ENCODE peak calls at places on chromosomes 3 and 15, in nine cellular contexts. X is uterus, Z is neural progenitor cell, A is RWPE1, Q is heart left ventricle, I is HFF-Myc, C is nephron progenitor cell, O is IMR-90, M is left lung. B is an unnamed sample.

GRCh38 chr3:100306695-100307094 is 27.9 kb upstream of the NIT2 start:
- DNase-seq in X (no peak), Z (no peak), A (no peak), Q (no peak), I (no peak), C (no peak), O (no peak), M (no peak), B (no peak)

GRCh38 chr3:55873523-55874254 is 386.6 kb upstream of the WNT5A start:
- DNase-seq in X (no peak), Z (no peak), A (no peak), Q (no peak), I (no peak), C (no peak), O (peak; percentile 74), M (no peak), B (no peak)

GRCh38 chr15:33284336-33284735 is 26.4 kb upstream of the RYR3 start:
- DNase-seq in X (no peak), Z (no peak), A (no peak), Q (no peak), I (no peak), C (no peak), O (no peak), M (no peak), B (no peak)

GRCh38 chr3:157533298-157533870 is 30.2 kb upstream of the VEPH1 start:
- DNase-seq in X (no peak), Z (no peak), A (no peak), Q (no peak), I (no peak), C (no peak), O (peak; percentile 94), M (no peak), B (no peak)

GRCh38 chr15:25670025-25670554 is 193.0 kb downstream of the ATP10A start:
- DNase-seq in X (peak; percentile 64), Z (peak; percentile 91), A (no peak), Q (peak; percentile 85), I (no peak), C (peak; percentile 58), O (peak; percentile 76), M (no peak), B (peak; percentile 56)

GRCh38 chr3:11138371-11138770 is 15.9 kb upstream of the HRH1 start:
- DNase-seq in X (no peak), Z (no peak), A (no peak), Q (no peak), I (no peak), C (no peak), O (no peak), M (no peak), B (no peak)

GRCh38 chr3:94887056-94887455 is 824.2 kb downstream of the NSUN3 start:
- DNase-seq in X (no peak), Z (no peak), A (no peak), Q (no peak), I (no peak), C (no peak), O (no peak), M (no peak), B (no peak)

GRCh38 chr3:119700269-119700919 is 2.4 kb upstream of the CFAP91 start:
- DNase-seq in X (no peak), Z (no peak), A (no peak), Q (no peak), I (no peak), C (no peak), O (peak; percentile 57), M (no peak), B (no peak)

GRCh38 chr3:60841355-60841754 is 409.9 kb downstream of the FHIT start:
- DNase-seq in X (no peak), Z (no peak), A (no peak), Q (no peak), I (no peak), C (no peak), O (no peak), M (no peak), B (no peak)

GRCh38 chr3:60835796-60836195 is 415.5 kb downstream of the FHIT start:
- DNase-seq in X (no peak), Z (no peak), A (no peak), Q (no peak), I (no peak), C (no peak), O (no peak), M (no peak), B (no peak)

DNA sequence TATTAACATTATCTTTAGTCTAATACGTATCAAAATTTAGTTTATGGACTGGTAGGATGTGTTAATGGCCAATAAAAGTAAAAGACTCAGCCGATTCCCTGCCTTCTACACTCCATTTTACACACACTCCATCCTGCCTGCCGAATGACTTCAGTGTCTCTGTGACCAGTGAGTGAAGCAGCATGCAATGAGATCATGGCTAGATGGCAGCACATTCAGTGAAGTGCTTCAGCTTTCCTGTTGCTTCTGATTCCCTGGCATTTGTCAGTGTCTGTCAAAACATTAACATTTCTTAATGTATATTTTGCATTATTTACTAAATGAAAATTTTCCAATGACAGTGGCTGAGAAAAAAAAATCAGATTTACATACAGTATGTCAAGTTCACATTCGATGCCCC is 412.0 kb downstream of the FHIT start:
- DNase-seq in X (no peak), Z (peak; percentile 15), A (no peak), Q (no peak), I (no peak), C (no peak), O (no peak), M (no peak), B (no peak)
- TF ChIP-seq CTCF in X (no peak), Z (no peak), A (no peak), Q (no peak), I (no peak), C (no peak), O (no peak), M (no peak), B (no peak)

GRCh38 chr3:129235310-129235917 is 14.0 kb upstream of the COPG1 start:
- DNase-seq in X (no peak), Z (no peak), A (no peak), Q (no peak), I (no peak), C (no peak), O (no peak), M (no peak), B (no peak)

GRCh38 chr3:129234441-129234840 is 15.0 kb upstream of the COPG1 start:
- DNase-seq in X (no peak), Z (no peak), A (no peak), Q (no peak), I (no peak), C (no peak), O (no peak), M (no peak), B (no peak)

GRCh38 chr3:129231331-129232119 is 17.9 kb upstream of the COPG1 start:
- DNase-seq in X (no peak), Z (no peak), A (no peak), Q (no peak), I (no peak), C (no peak), O (peak; percentile 54), M (no peak), B (no peak)

GRCh38 chr3:129230311-129231019 is 18.9 kb upstream of the COPG1 start:
- DNase-seq in X (no peak), Z (no peak), A (peak; percentile 76), Q (no peak), I (peak; percentile 67), C (no peak), O (peak; percentile 90), M (no peak), B (no peak)

DNA sequence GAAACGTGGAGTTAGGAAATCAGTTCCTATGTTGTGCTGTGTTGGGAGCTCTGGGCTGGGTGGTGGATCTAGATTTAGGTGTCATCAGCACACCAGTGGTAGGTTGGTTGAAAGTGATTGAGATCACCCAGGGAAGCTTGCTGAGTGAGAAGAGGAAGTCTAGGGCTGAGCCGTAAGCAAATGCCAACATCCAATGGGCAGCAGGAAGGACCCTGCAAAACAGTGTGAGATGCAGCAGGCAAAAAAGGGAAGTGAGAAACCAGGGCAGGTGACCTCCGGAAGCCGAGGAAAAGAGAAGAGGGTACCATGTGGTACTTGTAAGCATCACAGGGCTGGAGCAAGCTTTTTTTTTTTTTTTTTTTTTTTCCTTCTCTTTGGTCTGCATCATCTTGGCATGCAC is 15.9 kb upstream of the COPG1 start:
- DNase-seq in X (no peak), Z (no peak), A (no peak), Q (peak; percentile 59), I (no peak), C (no peak), O (no peak), M (no peak), B (no peak)
- TF ChIP-seq CTCF in X (no peak), Z (no peak), A (no peak), Q (no peak), I (no peak), C (no peak), O (no peak), M (no peak), B (no peak)

DNA sequence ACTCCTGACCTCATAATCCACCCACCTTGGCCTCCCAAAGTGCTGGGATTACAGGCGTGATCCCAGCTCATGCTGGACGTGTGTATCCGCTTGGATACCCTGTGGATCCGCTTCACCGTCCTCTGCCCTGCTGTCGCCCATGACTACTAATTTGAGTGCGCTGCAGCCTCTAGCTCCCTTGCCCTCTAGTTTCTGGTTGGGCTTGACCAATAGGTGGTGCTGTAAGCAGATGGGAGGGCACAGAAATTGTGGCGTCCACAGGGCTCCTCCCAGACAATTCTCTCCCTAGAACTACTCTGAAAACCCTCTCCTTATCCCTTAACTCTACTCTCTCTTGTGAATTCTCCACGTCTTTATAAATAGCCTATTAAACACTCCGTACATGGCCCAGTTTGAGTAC is 36.2 kb downstream of the ZPLD1 start:
- DNase-seq in X (no peak), Z (peak; percentile 7), A (no peak), Q (no peak), I (no peak), C (no peak), O (no peak), M (no peak), B (no peak)
- TF ChIP-seq CTCF in X (no peak), Z (peak; percentile 32), A (no peak), Q (no peak), I (no peak), C (no peak), O (no peak), M (no peak), B (no peak)

GRCh38 chr3:17983106-17983505 is 240.7 kb upstream of the TBC1D5 start:
- DNase-seq in X (no peak), Z (no peak), A (no peak), Q (no peak), I (no peak), C (no peak), O (no peak), M (no peak), B (no peak)

GRCh38 chr3:17979911-17980310 is 237.5 kb upstream of the TBC1D5 start:
- DNase-seq in X (no peak), Z (no peak), A (no peak), Q (no peak), I (no peak), C (no peak), O (no peak), M (no peak), B (no peak)

GRCh38 chr3:17982211-17982880 is 239.9 kb upstream of the TBC1D5 start:
- DNase-seq in X (no peak), Z (no peak), A (no peak), Q (no peak), I (no peak), C (no peak), O (no peak), M (no peak), B (no peak)

GRCh38 chr3:17974206-17974841 is 231.9 kb upstream of the TBC1D5 start:
- DNase-seq in X (no peak), Z (no peak), A (peak; percentile 0), Q (no peak), I (no peak), C (no peak), O (peak; percentile 1), M (no peak), B (no peak)

DNA sequence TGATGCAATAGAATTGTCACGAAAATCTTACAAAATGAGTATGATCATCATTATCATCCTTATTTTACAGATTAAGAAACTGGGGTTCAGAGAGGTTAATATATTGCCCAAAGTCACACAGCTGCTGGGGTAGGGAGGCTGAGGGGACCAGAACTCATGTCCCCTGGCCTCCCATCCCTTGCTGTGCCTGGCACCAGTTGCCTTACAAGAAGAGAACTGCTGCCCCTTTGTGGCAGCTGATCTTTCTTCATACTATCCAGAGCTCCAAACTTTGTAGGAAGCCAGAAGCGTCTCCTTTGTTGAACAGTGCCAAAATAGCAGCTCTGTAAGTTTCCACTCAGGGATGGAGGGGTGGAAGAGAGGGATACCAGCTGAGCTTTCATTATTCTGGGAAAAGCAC is 236.8 kb upstream of the TBC1D5 start:
- DNase-seq in X (no peak), Z (peak; percentile 26), A (no peak), Q (no peak), I (no peak), C (no peak), O (no peak), M (no peak), B (no peak)
- TF ChIP-seq CTCF in X (no peak), Z (peak; percentile 36), A (no peak), Q (no peak), I (no peak), C (no peak), O (no peak), M (no peak), B (no peak)

B was measured in mesothelial cell of epicardium.